ENCODE peak calls at places on chromosome 18, in six cellular contexts. F, G, H, I, W and R are unnamed samples.

GRCh38 chr18:58831610-58832009 is 33.1 kb upstream of the ZNF532 start:
- DNase-seq in F (no peak), G (no peak), H (no peak), I (no peak), W (no peak), R (no peak)

GRCh38 chr18:63511285-63511684 is 30.9 kb upstream of the SERPINB12 start:
- DNase-seq in F (peak; percentile 82), G (no peak), H (peak; percentile 57), I (peak; percentile 65), W (peak; percentile 25), R (no peak)

GRCh38 chr18:32355896-32356295 is 114.8 kb downstream of the GAREM1 start:
- DNase-seq in F (no peak), G (no peak), H (no peak), I (no peak), W (peak; percentile 49), R (no peak)

GRCh38 chr18:79508565-79509535 is 113.1 kb downstream of the NFATC1 start:
- DNase-seq in F (no peak), G (peak; percentile 62), H (no peak), I (no peak), W (no peak), R (peak; percentile 80)

GRCh38 chr18:65017372-65017760 is 733.4 kb upstream of the CDH7 start:
- DNase-seq in F (no peak), G (no peak), H (no peak), I (no peak), W (no peak), R (no peak)

GRCh38 chr18:76212958-76213357 is 282.1 kb downstream of the ZNF516 start:
- DNase-seq in F (no peak), G (no peak), H (peak; percentile 96), I (no peak), W (no peak), R (no peak)

GRCh38 chr18:59848002-59848401 is 51.8 kb upstream of the PMAIP1 start:
- DNase-seq in F (no peak), G (no peak), H (peak; percentile 51), I (no peak), W (no peak), R (no peak)

GRCh38 chr18:21684731-21685130 is 19.8 kb downstream of the ABHD3 start:
- DNase-seq in F (no peak), G (no peak), H (no peak), I (no peak), W (no peak), R (no peak)

GRCh38 chr18:29145993-29146539 is 969.1 kb upstream of the CDH2 start:
- DNase-seq in F (no peak), G (no peak), H (peak; percentile 87), I (no peak), W (no peak), R (no peak)

GRCh38 chr18:48845174-48845573 is 105.6 kb downstream of the SMAD7 start:
- DNase-seq in F (no peak), G (peak; percentile 66), H (no peak), I (no peak), W (no peak), R (no peak)

GRCh38 chr18:40489301-40489700 is 1465.7 kb upstream of the PIK3C3 start:
- DNase-seq in F (no peak), G (no peak), H (no peak), I (no peak), W (no peak), R (no peak)

GRCh38 chr18:3251963-3252277 is 4.3 kb downstream of the MYL12A start:
- DNase-seq in F (no peak), G (no peak), H (no peak), I (no peak), W (no peak), R (no peak)

GRCh38 chr18:3153107-3153704 is 66.6 kb downstream of the MYOM1 start:
- DNase-seq in F (no peak), G (no peak), H (no peak), I (no peak), W (no peak), R (no peak)

GRCh38 chr18:75071484-75071785 is 137.5 kb downstream of the PTGR3 start:
- DNase-seq in F (no peak), G (no peak), H (no peak), I (no peak), W (no peak), R (peak; percentile 78)

GRCh38 chr18:70666936-70667335 is 378.1 kb downstream of the SOCS6 start:
- DNase-seq in F (no peak), G (no peak), H (no peak), I (no peak), W (no peak), R (no peak)

GRCh38 chr18:32470136-32470712 is 458 bp downstream of the GAREM1 start:
- DNase-seq in F (peak; percentile 49), G (peak; percentile 77), H (peak; percentile 40), I (no peak), W (no peak), R (peak; percentile 81)

GRCh38 chr18:33951031-33951430 is 273.7 kb downstream of the NOL4 start:
- DNase-seq in F (no peak), G (no peak), H (no peak), I (no peak), W (no peak), R (no peak)

GRCh38 chr18:50751490-50751889 is 68.3 kb downstream of the MRO start:
- DNase-seq in F (peak; percentile 62), G (no peak), H (peak; percentile 17), I (no peak), W (no peak), R (no peak)

GRCh38 chr18:55499526-55499925 is 88.5 kb downstream of the TCF4 start:
- DNase-seq in F (no peak), G (no peak), H (no peak), I (no peak), W (no peak), R (no peak)

GRCh38 chr18:10564975-10565773 is 39.3 kb downstream of the NAPG start:
- DNase-seq in F (no peak), G (no peak), H (no peak), I (no peak), W (no peak), R (no peak)

GRCh38 chr18:62634471-62634870 is 80.9 kb upstream of the PHLPP1 start:
- DNase-seq in F (no peak), G (no peak), H (no peak), I (no peak), W (peak; percentile 14), R (no peak)

GRCh38 chr18:67776929-67777328 is 260.4 kb upstream of the DSEL start:
- DNase-seq in F (no peak), G (no peak), H (peak; percentile 88), I (no peak), W (no peak), R (no peak)

GRCh38 chr18:67194886-67195285 is 321.6 kb downstream of the DSEL start:
- DNase-seq in F (no peak), G (no peak), H (no peak), I (no peak), W (no peak), R (no peak)

GRCh38 chr18:23812566-23813440 is 123.5 kb downstream of the LAMA3 start:
- DNase-seq in F (no peak), G (no peak), H (peak; percentile 61), I (peak; percentile 13), W (no peak), R (no peak)

GRCh38 chr18:45690975-45691815 is 32.8 kb upstream of the SLC14A1 start:
- DNase-seq in F (peak; percentile 90), G (peak; percentile 86), H (peak; percentile 71), I (peak; percentile 66), W (peak; percentile 50), R (peak; percentile 77)

GRCh38 chr18:53843113-53843512 is 381.4 kb downstream of the MBD2 start:
- DNase-seq in F (no peak), G (no peak), H (no peak), I (no peak), W (no peak), R (no peak)

GRCh38 chr18:77107218-77107815 is 25.3 kb downstream of the MBP start:
- DNase-seq in F (no peak), G (peak; percentile 44), H (no peak), I (no peak), W (no peak), R (peak; percentile 20)

GRCh38 chr18:7873316-7873715 is 306.2 kb downstream of the PTPRM start:
- DNase-seq in F (no peak), G (no peak), H (no peak), I (no peak), W (no peak), R (no peak)

GRCh38 chr18:67142604-67143003 is 373.9 kb downstream of the DSEL start:
- DNase-seq in F (no peak), G (no peak), H (no peak), I (no peak), W (no peak), R (no peak)

GRCh38 chr18:75253784-75254183 is 43.2 kb downstream of the TSHZ1 start:
- DNase-seq in F (no peak), G (no peak), H (no peak), I (no peak), W (no peak), R (no peak)

GRCh38 chr18:70462078-70462439 is 173.2 kb downstream of the SOCS6 start:
- DNase-seq in F (no peak), G (no peak), H (no peak), I (no peak), W (no peak), R (no peak)

GRCh38 chr18:75192899-75193298 is 16.0 kb downstream of the PTGR3 start:
- DNase-seq in F (no peak), G (no peak), H (no peak), I (no peak), W (no peak), R (no peak)

GRCh38 chr18:68215931-68216330 is 499.0 kb downstream of the TMX3 start:
- DNase-seq in F (no peak), G (no peak), H (no peak), I (no peak), W (peak; percentile 14), R (no peak)

GRCh38 chr18:53947092-53947640 is 277.3 kb downstream of the MBD2 start:
- DNase-seq in F (no peak), G (no peak), H (no peak), I (no peak), W (no peak), R (no peak)

GRCh38 chr18:6994053-6994452 is 123.5 kb downstream of the LAMA1 start:
- DNase-seq in F (no peak), G (no peak), H (no peak), I (no peak), W (no peak), R (no peak)

GRCh38 chr18:26468931-26469340 is 79.4 kb downstream of the KCTD1 start:
- DNase-seq in F (peak; percentile 85), G (no peak), H (peak; percentile 52), I (no peak), W (no peak), R (no peak)

GRCh38 chr18:35526476-35527120 is 28.8 kb upstream of the INO80C start:
- DNase-seq in F (no peak), G (peak; percentile 73), H (no peak), I (no peak), W (no peak), R (no peak)

GRCh38 chr18:55546873-55547704 is 40.9 kb downstream of the TCF4 start:
- DNase-seq in F (peak; percentile 27), G (no peak), H (peak; percentile 67), I (no peak), W (peak; percentile 10), R (no peak)

GRCh38 chr18:62201870-62202269 is 14.8 kb downstream of the RELCH start:
- DNase-seq in F (no peak), G (no peak), H (no peak), I (no peak), W (no peak), R (no peak)